ENCODE peak calls at places on chromosomes 16 and 17, in seven cellular contexts. V is CD8-positive, alpha-beta T cell; C is substantia nigra; U is AML-193; I is fibroblast of gingiva; W is T-cell; X is stimulated activated CD4-positive, alpha-beta T cell treated with anti-CD3 and anti-CD28 coated beads, TNF-alpha, amount 100 ng/mL, for 1 hour. E is an unnamed sample.

GRCh38 chr16:14307059-14307531 is 236.0 kb downstream of the MRTFB start:
- DNase-seq in V (no peak), C (peak), U (no peak), I (no peak), W (no peak), X (no peak), E (no peak)

GRCh38 chr16:50547944-50548658 is at the start of gene NKD1:
- DNase-seq in V (peak), C (peak), U (peak), I (peak), W (peak), X (peak), E (no peak)

GRCh38 chr16:88914750-88915368 is 48.4 kb upstream of the PABPN1L start:
- DNase-seq in V (no peak), C (no peak), U (no peak), I (peak), W (no peak), X (no peak), E (no peak)

GRCh38 chr16:87350681-87351319 is 32.8 kb downstream of the FBXO31 start:
- DNase-seq in V (no peak), C (no peak), U (no peak), I (peak), W (no peak), X (no peak), E (peak)

GRCh38 chr17:8020776-8021564 is 17.9 kb upstream of the ALOX15B start:
- DNase-seq in V (no peak), C (no peak), U (no peak), I (no peak), W (no peak), X (no peak), E (no peak)

GRCh38 chr16:12158428-12158827 is 181.9 kb downstream of the SNX29 start:
- DNase-seq in V (no peak), C (no peak), U (no peak), I (peak), W (no peak), X (no peak), E (no peak)

GRCh38 chr17:40870136-40870535 is 3.1 kb upstream of the KRT12 start:
- DNase-seq in V (no peak), C (no peak), U (no peak), I (no peak), W (no peak), X (no peak), E (no peak)

GRCh38 chr16:26598061-26598460 is 468.7 kb upstream of the C16orf82 start:
- DNase-seq in V (peak), C (no peak), U (no peak), I (no peak), W (peak), X (peak), E (no peak)

GRCh38 chr17:12342609-12343248 is 322.1 kb downstream of the MAP2K4 start:
- DNase-seq in V (no peak), C (no peak), U (no peak), I (no peak), W (no peak), X (no peak), E (peak)

GRCh38 chr16:2008631-2009301 is 855 bp downstream of the ZNF598 start:
- DNase-seq in V (peak), C (no peak), U (peak), I (peak), W (no peak), X (no peak), E (no peak)

GRCh38 chr17:5695480-5695879 is 111.2 kb upstream of the NLRP1 start:
- DNase-seq in V (no peak), C (no peak), U (no peak), I (no peak), W (no peak), X (no peak), E (no peak)

GRCh38 chr17:46198233-46198632 is 5.0 kb upstream of the KANSL1 start:
- DNase-seq in V (no peak), C (no peak), U (no peak), I (no peak), W (no peak), X (no peak), E (no peak)

GRCh38 chr16:31243734-31244670 is 15.8 kb upstream of the ITGAM start:
- DNase-seq in V (no peak), C (no peak), U (peak), I (no peak), W (no peak), X (no peak), E (peak)

GRCh38 chr17:77645441-77646430 is 312.8 kb upstream of the TNRC6C start:
- DNase-seq in V (peak), C (no peak), U (no peak), I (peak), W (peak), X (no peak), E (no peak)

GRCh38 chr17:8711291-8711690 is 33.3 kb downstream of the CCDC42 start:
- DNase-seq in V (no peak), C (no peak), U (no peak), I (no peak), W (no peak), X (no peak), E (no peak)

GRCh38 chr17:31431098-31431794 is 39.8 kb downstream of the RAB11FIP4 start:
- DNase-seq in V (no peak), C (no peak), U (no peak), I (no peak), W (no peak), X (no peak), E (no peak)

GRCh38 chr16:59342669-59343068 is 608.6 kb upstream of the GOT2 start:
- DNase-seq in V (no peak), C (no peak), U (no peak), I (no peak), W (no peak), X (no peak), E (no peak)

GRCh38 chr16:66093217-66093616 is 273.3 kb upstream of the CDH5 start:
- DNase-seq in V (no peak), C (no peak), U (no peak), I (no peak), W (no peak), X (no peak), E (no peak)

GRCh38 chr16:48611329-48612137 is 1.6 kb upstream of the N4BP1 start:
- DNase-seq in V (peak), C (no peak), U (no peak), I (no peak), W (peak), X (peak), E (no peak)

GRCh38 chr16:14202697-14203096 is 131.6 kb downstream of the MRTFB start:
- DNase-seq in V (no peak), C (no peak), U (no peak), I (peak), W (no peak), X (no peak), E (no peak)

GRCh38 chr17:43367588-43368242 is 31.1 kb upstream of the ARL4D start:
- DNase-seq in V (peak), C (no peak), U (peak), I (peak), W (no peak), X (no peak), E (peak)

GRCh38 chr16:55057866-55058265 is 127.2 kb downstream of the IRX5 start:
- DNase-seq in V (no peak), C (no peak), U (no peak), I (no peak), W (no peak), X (no peak), E (no peak)

GRCh38 chr17:19537116-19537515 is 3.5 kb downstream of the SLC47A1 start:
- DNase-seq in V (no peak), C (no peak), U (no peak), I (no peak), W (no peak), X (no peak), E (no peak)

GRCh38 chr17:82334622-82335394 is 1.2 kb upstream of the SECTM1 start:
- DNase-seq in V (no peak), C (no peak), U (no peak), I (no peak), W (no peak), X (no peak), E (no peak)

GRCh38 chr16:24208710-24209109 is 47.4 kb upstream of the CACNG3 start:
- DNase-seq in V (no peak), C (peak), U (no peak), I (no peak), W (no peak), X (no peak), E (no peak)

GRCh38 chr16:88533945-88534641 is 36.1 kb upstream of the ZC3H18 start:
- DNase-seq in V (peak), C (peak), U (no peak), I (peak), W (peak), X (peak), E (peak)

GRCh38 chr17:21493993-21494392 is 117.8 kb downstream of the KCNJ12 start:
- DNase-seq in V (no peak), C (no peak), U (no peak), I (no peak), W (no peak), X (no peak), E (no peak)

GRCh38 chr16:27313422-27314160 is at the start of gene IL4R:
- DNase-seq in V (peak), C (no peak), U (peak), I (peak), W (peak), X (peak), E (no peak)

GRCh38 chr17:40168262-40168832 is 8.9 kb upstream of the RAPGEFL1 start:
- DNase-seq in V (peak), C (no peak), U (peak), I (peak), W (peak), X (no peak), E (peak)

GRCh38 chr17:61335845-61336655 is 63.6 kb upstream of the TBX2 start:
- DNase-seq in V (no peak), C (no peak), U (no peak), I (peak), W (no peak), X (no peak), E (no peak)

GRCh38 chr17:77487677-77488530 is 347.1 kb downstream of the SEC14L1 start:
- DNase-seq in V (no peak), C (no peak), U (no peak), I (no peak), W (no peak), X (no peak), E (no peak)

GRCh38 chr16:26666486-26666885 is 400.2 kb upstream of the C16orf82 start:
- DNase-seq in V (no peak), C (no peak), U (no peak), I (no peak), W (no peak), X (no peak), E (no peak)

GRCh38 chr16:30665155-30665829 is 7.1 kb downstream of the FBRS start:
- DNase-seq in V (no peak), C (no peak), U (no peak), I (no peak), W (no peak), X (no peak), E (no peak)

GRCh38 chr17:76261421-76262215 is 3.5 kb upstream of the UBALD2 start:
- DNase-seq in V (no peak), C (no peak), U (peak), I (no peak), W (no peak), X (no peak), E (peak)

GRCh38 chr17:80257716-80258213 is 2.9 kb upstream of the RNF213 start:
- DNase-seq in V (no peak), C (no peak), U (no peak), I (no peak), W (no peak), X (no peak), E (no peak)

GRCh38 chr17:20189322-20189721 is 180.2 kb downstream of the SPECC1 start:
- DNase-seq in V (no peak), C (peak), U (no peak), I (no peak), W (no peak), X (no peak), E (no peak)

E was measured in GM12864.